ENCODE peak calls at places on chromosomes 16 and 17, in seven cellular contexts. One of them, this sample, is unnamed. For H3K27me3, the result is how much of the 10 kb centered on the place peaks cover.

GRCh38 chr17:185445-186138 is 4.1 kb upstream of the DOC2B start:
- DNase-seq in uterus: no peak
- DNase-seq in IMR-90: no peak
- DNase-seq in stomach: no peak
- DNase-seq in body of pancreas: no peak
- DNase-seq in heart left ventricle: no peak
- DNase-seq in right lobe of liver: no peak
- DNase-seq in this sample: no peak

GRCh38 chr17:27601069-27601974 is 29.7 kb upstream of the LGALS9 start:
- DNase-seq in uterus: peak
- DNase-seq in IMR-90: peak
- DNase-seq in stomach: peak
- DNase-seq in body of pancreas: peak
- DNase-seq in heart left ventricle: peak
- DNase-seq in right lobe of liver: peak
- DNase-seq in this sample: peak

GRCh38 chr16:67562918-67563707 is 787 bp downstream of the CTCF start:
- DNase-seq in uterus: peak
- DNase-seq in IMR-90: peak
- DNase-seq in stomach: peak
- DNase-seq in body of pancreas: peak
- DNase-seq in heart left ventricle: peak
- DNase-seq in right lobe of liver: peak
- DNase-seq in this sample: peak

GRCh38 chr16:27385398-27385797 is 16.6 kb upstream of the IL21R start:
- DNase-seq in uterus: no peak
- DNase-seq in IMR-90: no peak
- DNase-seq in stomach: no peak
- DNase-seq in body of pancreas: no peak
- DNase-seq in heart left ventricle: peak
- DNase-seq in right lobe of liver: no peak
- DNase-seq in this sample: no peak

GRCh38 chr17:79230576-79230975 is 156.0 kb downstream of the ENGASE start:
- DNase-seq in uterus: no peak
- DNase-seq in IMR-90: no peak
- DNase-seq in stomach: no peak
- DNase-seq in body of pancreas: no peak
- DNase-seq in heart left ventricle: no peak
- DNase-seq in right lobe of liver: no peak
- DNase-seq in this sample: no peak

GRCh38 chr17:76737082-76737675 is at the start of gene SRSF2:
- DNase-seq in uterus: peak
- DNase-seq in IMR-90: peak
- DNase-seq in stomach: peak
- DNase-seq in body of pancreas: peak
- DNase-seq in heart left ventricle: peak
- DNase-seq in right lobe of liver: peak
- DNase-seq in this sample: peak

GRCh38 chr16:2938206-2938605 is 25.9 kb upstream of the KREMEN2 start:
- DNase-seq in uterus: no peak
- DNase-seq in IMR-90: no peak
- DNase-seq in stomach: no peak
- DNase-seq in body of pancreas: no peak
- DNase-seq in heart left ventricle: no peak
- DNase-seq in right lobe of liver: no peak
- DNase-seq in this sample: no peak

GRCh38 chr17:42673885-42674754 is 2.7 kb downstream of the PLEKHH3 start:
- DNase-seq in uterus: peak
- DNase-seq in IMR-90: peak
- DNase-seq in stomach: peak
- DNase-seq in body of pancreas: peak
- DNase-seq in heart left ventricle: peak
- DNase-seq in right lobe of liver: no peak
- DNase-seq in this sample: peak

DNA sequence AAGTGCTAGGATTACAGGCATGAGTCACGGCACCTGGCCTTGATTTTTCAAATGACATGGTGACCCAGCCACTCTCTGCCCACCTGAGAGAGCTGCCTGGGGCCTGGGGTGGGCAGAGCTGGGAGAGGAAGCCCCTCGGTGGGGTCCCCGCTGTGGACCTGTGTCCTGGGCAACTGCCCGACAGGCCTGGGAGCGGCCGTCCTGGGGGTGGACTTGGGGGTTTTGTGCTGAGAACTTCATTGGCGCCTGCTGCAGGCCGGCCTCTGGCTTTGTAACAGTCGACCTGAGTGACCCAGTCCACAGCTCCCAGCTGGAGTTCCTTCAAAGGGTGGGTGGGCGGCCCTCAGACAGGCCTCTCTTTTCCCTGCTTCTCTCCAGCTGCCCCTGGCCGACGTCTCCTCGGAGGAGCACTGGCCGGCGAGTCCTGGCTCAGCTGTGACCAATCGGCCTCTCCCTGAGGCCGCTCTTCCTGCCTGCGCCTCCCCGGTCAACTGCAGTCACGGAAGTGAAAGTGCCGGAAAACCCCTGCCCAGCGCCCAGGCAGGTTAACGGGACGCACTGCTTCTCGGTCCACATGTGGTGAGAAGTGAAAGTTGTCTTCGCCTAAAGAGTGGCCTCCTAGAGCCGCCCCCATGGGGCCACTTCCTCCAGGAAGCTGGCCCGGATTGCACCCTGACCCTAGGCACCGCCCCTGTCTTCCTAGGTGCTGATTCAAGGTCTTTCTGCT is 5.5 kb downstream of the CBFA2T3 start:
- DNase-seq in uterus: no peak
- DNase-seq in IMR-90: no peak
- DNase-seq in stomach: no peak
- DNase-seq in body of pancreas: no peak
- DNase-seq in heart left ventricle: no peak
- DNase-seq in right lobe of liver: no peak
- DNase-seq in this sample: peak
- TF ChIP-seq POLR2A in uterus: no peak
- TF ChIP-seq POLR2A in IMR-90: no peak
- TF ChIP-seq POLR2A in stomach: no peak
- TF ChIP-seq POLR2A in body of pancreas: no peak
- TF ChIP-seq POLR2A in heart left ventricle: no peak
- TF ChIP-seq POLR2A in right lobe of liver: no peak
- TF ChIP-seq POLR2A in this sample: no peak

GRCh38 chr17:49995055-49995738 is at the start of gene DLX3:
- DNase-seq in uterus: peak
- DNase-seq in IMR-90: peak
- DNase-seq in stomach: peak
- DNase-seq in body of pancreas: peak
- DNase-seq in heart left ventricle: peak
- DNase-seq in right lobe of liver: no peak
- DNase-seq in this sample: peak

GRCh38 chr17:49997256-49997735 is 2.3 kb upstream of the DLX3 start:
- DNase-seq in uterus: no peak
- DNase-seq in IMR-90: no peak
- DNase-seq in stomach: no peak
- DNase-seq in body of pancreas: no peak
- DNase-seq in heart left ventricle: no peak
- DNase-seq in right lobe of liver: no peak
- DNase-seq in this sample: no peak

GRCh38 chr17:49994085-49995054 is 654 bp downstream of the DLX3 start:
- DNase-seq in uterus: no peak
- DNase-seq in IMR-90: no peak
- DNase-seq in stomach: no peak
- DNase-seq in body of pancreas: no peak
- DNase-seq in heart left ventricle: no peak
- DNase-seq in right lobe of liver: no peak
- DNase-seq in this sample: no peak

GRCh38 chr17:49996495-49997255 is 1.7 kb upstream of the DLX3 start:
- DNase-seq in uterus: no peak
- DNase-seq in IMR-90: peak
- DNase-seq in stomach: peak
- DNase-seq in body of pancreas: peak
- DNase-seq in heart left ventricle: peak
- DNase-seq in right lobe of liver: peak
- DNase-seq in this sample: peak

DNA sequence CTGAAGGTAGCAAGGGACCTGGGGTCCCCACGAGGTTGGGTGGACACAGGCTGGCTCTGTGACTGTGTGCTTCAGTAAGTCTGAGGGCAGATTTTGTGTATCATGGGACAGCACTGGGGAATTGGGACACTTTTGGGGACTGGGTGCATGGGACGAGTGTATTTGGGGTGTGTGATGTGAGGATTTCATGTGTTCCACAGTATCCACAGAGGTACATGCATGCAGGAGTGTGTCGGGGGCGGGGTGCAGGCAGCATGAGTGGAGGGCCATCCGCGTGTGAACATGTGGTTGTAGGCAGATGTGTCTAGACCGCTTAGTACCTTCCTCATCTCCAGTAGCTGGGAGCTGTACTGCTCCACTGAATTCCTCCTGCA is 1.1 kb upstream of the DLX3 start:
- DNase-seq in uterus: no peak
- DNase-seq in IMR-90: no peak
- DNase-seq in stomach: no peak
- DNase-seq in body of pancreas: no peak
- DNase-seq in heart left ventricle: no peak
- DNase-seq in right lobe of liver: no peak
- DNase-seq in this sample: no peak
- H3K27me3 ChIP-seq in uterus: half or more
- H3K27me3 ChIP-seq in IMR-90: half or more
- H3K27me3 ChIP-seq in stomach: half or more
- H3K27me3 ChIP-seq in body of pancreas: under half
- H3K27me3 ChIP-seq in heart left ventricle: half or more
- H3K27me3 ChIP-seq in right lobe of liver: under half
- H3K27me3 ChIP-seq in this sample: under half

GRCh38 chr16:85986931-85987749 is 88.2 kb downstream of the IRF8 start:
- DNase-seq in uterus: no peak
- DNase-seq in IMR-90: no peak
- DNase-seq in stomach: no peak
- DNase-seq in body of pancreas: no peak
- DNase-seq in heart left ventricle: no peak
- DNase-seq in right lobe of liver: peak
- DNase-seq in this sample: no peak
- TF ChIP-seq POLR2A in uterus: no peak
- TF ChIP-seq POLR2A in IMR-90: no peak
- TF ChIP-seq POLR2A in stomach: no peak
- TF ChIP-seq POLR2A in body of pancreas: no peak
- TF ChIP-seq POLR2A in heart left ventricle: no peak
- TF ChIP-seq POLR2A in right lobe of liver: no peak
- TF ChIP-seq POLR2A in this sample: no peak

DNA sequence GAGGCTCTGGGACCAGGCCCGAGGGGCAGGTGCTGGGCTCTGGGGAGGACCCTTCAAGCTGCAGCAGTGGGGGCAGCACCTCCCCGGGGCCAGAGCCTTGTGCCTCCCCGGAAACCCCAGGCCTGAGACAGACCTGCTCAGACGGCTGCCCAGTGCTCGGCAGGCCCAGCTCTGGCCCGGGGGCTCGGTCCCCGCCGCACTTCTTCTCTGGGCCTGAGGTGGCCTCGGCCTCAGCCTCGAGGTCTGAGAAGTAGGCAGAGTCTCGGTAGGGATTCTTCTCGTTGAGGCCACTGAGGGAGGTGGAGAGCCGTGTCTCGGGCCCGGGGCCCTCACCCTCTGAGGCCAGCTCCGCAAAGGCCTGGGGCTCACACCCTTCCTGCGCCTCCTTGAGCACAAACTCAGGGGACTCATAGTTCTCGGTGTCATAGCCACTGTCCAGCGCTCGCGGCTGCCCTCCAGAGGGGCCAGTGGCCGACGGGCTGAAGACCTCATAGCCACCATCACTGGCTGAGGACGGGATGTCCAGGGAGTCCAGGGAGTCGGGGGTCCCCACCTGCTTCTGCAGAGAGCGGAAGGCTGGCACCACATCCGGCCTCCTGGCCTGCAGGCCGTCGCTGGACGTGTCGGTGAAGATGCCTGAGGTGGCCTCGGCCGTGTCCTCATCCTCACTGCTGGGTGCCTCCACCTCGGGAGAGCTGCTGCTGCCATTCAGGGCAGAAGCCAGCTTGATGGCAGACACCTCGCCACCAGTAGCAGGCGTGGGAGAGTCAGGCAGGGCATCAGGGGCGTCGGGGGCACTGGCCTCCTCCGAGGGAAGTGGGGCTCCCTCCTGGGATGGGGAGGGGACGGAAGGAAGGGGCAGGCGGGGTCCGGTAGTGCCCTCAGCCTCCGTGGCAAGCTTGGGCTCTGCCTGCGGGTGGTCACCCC is 44.3 kb upstream of the PVALEF start:
- DNase-seq in uterus: no peak
- DNase-seq in IMR-90: no peak
- DNase-seq in stomach: no peak
- DNase-seq in body of pancreas: no peak
- DNase-seq in heart left ventricle: no peak
- DNase-seq in right lobe of liver: no peak
- DNase-seq in this sample: no peak
- H3K27me3 ChIP-seq in uterus: under half
- H3K27me3 ChIP-seq in IMR-90: under half
- H3K27me3 ChIP-seq in stomach: under half
- H3K27me3 ChIP-seq in body of pancreas: under half
- H3K27me3 ChIP-seq in heart left ventricle: under half
- H3K27me3 ChIP-seq in right lobe of liver: under half
- H3K27me3 ChIP-seq in this sample: under half

GRCh38 chr17:39754161-39754957 is 16.6 kb downstream of the GRB7 start:
- DNase-seq in uterus: peak
- DNase-seq in IMR-90: peak
- DNase-seq in stomach: peak
- DNase-seq in body of pancreas: peak
- DNase-seq in heart left ventricle: peak
- DNase-seq in right lobe of liver: peak
- DNase-seq in this sample: peak
- TF ChIP-seq POLR2A in uterus: peak
- TF ChIP-seq POLR2A in IMR-90: peak
- TF ChIP-seq POLR2A in stomach: no peak
- TF ChIP-seq POLR2A in body of pancreas: peak
- TF ChIP-seq POLR2A in heart left ventricle: peak
- TF ChIP-seq POLR2A in right lobe of liver: peak
- TF ChIP-seq POLR2A in this sample: no peak

GRCh38 chr17:52762147-52762793 is 603.8 kb upstream of the CA10 start:
- DNase-seq in uterus: no peak
- DNase-seq in IMR-90: no peak
- DNase-seq in stomach: no peak
- DNase-seq in body of pancreas: no peak
- DNase-seq in heart left ventricle: peak
- DNase-seq in right lobe of liver: no peak
- DNase-seq in this sample: no peak
- H3K27me3 ChIP-seq in uterus: under half
- H3K27me3 ChIP-seq in IMR-90: under half
- H3K27me3 ChIP-seq in stomach: under half
- H3K27me3 ChIP-seq in body of pancreas: under half
- H3K27me3 ChIP-seq in heart left ventricle: under half
- H3K27me3 ChIP-seq in right lobe of liver: under half
- H3K27me3 ChIP-seq in this sample: under half

GRCh38 chr16:77211880-77212735 is 12.9 kb downstream of the SYCE1L start:
- DNase-seq in uterus: peak
- DNase-seq in IMR-90: no peak
- DNase-seq in stomach: peak
- DNase-seq in body of pancreas: peak
- DNase-seq in heart left ventricle: peak
- DNase-seq in right lobe of liver: peak
- DNase-seq in this sample: peak
- TF ChIP-seq POLR2A in uterus: peak
- TF ChIP-seq POLR2A in IMR-90: no peak
- TF ChIP-seq POLR2A in stomach: no peak
- TF ChIP-seq POLR2A in body of pancreas: peak
- TF ChIP-seq POLR2A in heart left ventricle: no peak
- TF ChIP-seq POLR2A in right lobe of liver: no peak
- TF ChIP-seq POLR2A in this sample: peak

DNA sequence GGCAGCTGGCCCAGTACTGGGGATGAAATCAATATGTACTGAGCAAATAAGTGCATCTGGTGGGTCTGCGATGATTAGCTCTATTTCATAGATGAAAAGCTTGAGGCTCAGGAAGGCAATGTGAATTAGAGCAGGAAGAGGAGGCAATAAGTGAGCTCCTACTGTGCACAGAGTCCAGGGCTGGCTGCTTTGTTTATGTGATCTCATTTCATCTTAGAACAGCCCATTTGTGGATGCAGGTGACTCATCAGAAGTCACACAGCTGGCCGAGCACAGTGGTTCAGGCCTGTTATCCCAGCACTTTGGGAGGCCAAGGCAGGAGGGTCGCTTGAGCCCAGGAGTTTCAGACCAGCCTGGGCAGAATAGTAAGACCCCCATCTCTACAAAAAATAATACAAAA is 7.1 kb downstream of the TMEM114 start:
- DNase-seq in uterus: no peak
- DNase-seq in IMR-90: peak
- DNase-seq in stomach: no peak
- DNase-seq in body of pancreas: no peak
- DNase-seq in heart left ventricle: no peak
- DNase-seq in right lobe of liver: no peak
- DNase-seq in this sample: no peak
- H3K27me3 ChIP-seq in uterus: under half
- H3K27me3 ChIP-seq in IMR-90: under half
- H3K27me3 ChIP-seq in stomach: under half
- H3K27me3 ChIP-seq in body of pancreas: under half
- H3K27me3 ChIP-seq in heart left ventricle: under half
- H3K27me3 ChIP-seq in right lobe of liver: under half
- H3K27me3 ChIP-seq in this sample: under half